ENCODE peak calls at places on chromosome 14, in five cellular contexts. One of them, this sample, is unnamed.
A peak's percentile ranks its signal among the peaks of the same experiment; 100 is the strongest.

GRCh38 chr14:80464531-80465149 is 253.3 kb upstream of the DIO2 start:
- DNase-seq in fibroblast of lung: no peak
- DNase-seq in lung: no peak
- DNase-seq in Caco-2: no peak
- DNase-seq in tibial artery: no peak
- DNase-seq in this sample: no peak

GRCh38 chr14:71529855-71530254 is 402.4 kb upstream of the RGS6 start:
- DNase-seq in fibroblast of lung: peak; percentile 82
- DNase-seq in lung: no peak
- DNase-seq in Caco-2: no peak
- DNase-seq in tibial artery: peak; percentile 77
- DNase-seq in this sample: peak; percentile 86

GRCh38 chr14:41303506-41303905 is 303.2 kb upstream of the LRFN5 start:
- DNase-seq in fibroblast of lung: no peak
- DNase-seq in lung: no peak
- DNase-seq in Caco-2: no peak
- DNase-seq in tibial artery: no peak
- DNase-seq in this sample: no peak

GRCh38 chr14:67766035-67766680 is 50.2 kb downstream of the ZFYVE26 start:
- DNase-seq in fibroblast of lung: no peak
- DNase-seq in lung: no peak
- DNase-seq in Caco-2: peak; percentile 14
- DNase-seq in tibial artery: peak; percentile 24
- DNase-seq in this sample: no peak

GRCh38 chr14:87334997-87335675 is 657.8 kb downstream of the GALC start:
- DNase-seq in fibroblast of lung: no peak
- DNase-seq in lung: no peak
- DNase-seq in Caco-2: no peak
- DNase-seq in tibial artery: no peak
- DNase-seq in this sample: no peak

GRCh38 chr14:91227183-91227628 is 17.3 kb downstream of the GPR68 start:
- DNase-seq in fibroblast of lung: peak; percentile 23
- DNase-seq in lung: no peak
- DNase-seq in Caco-2: no peak
- DNase-seq in tibial artery: no peak
- DNase-seq in this sample: no peak

GRCh38 chr14:58560208-58560607 is 77.6 kb upstream of the DACT1 start:
- DNase-seq in fibroblast of lung: peak; percentile 72
- DNase-seq in lung: no peak
- DNase-seq in Caco-2: no peak
- DNase-seq in tibial artery: no peak
- DNase-seq in this sample: no peak

GRCh38 chr14:71358209-71358931 is 451.1 kb downstream of the PCNX1 start:
- DNase-seq in fibroblast of lung: peak; percentile 54
- DNase-seq in lung: no peak
- DNase-seq in Caco-2: no peak
- DNase-seq in tibial artery: no peak
- DNase-seq in this sample: no peak

GRCh38 chr14:67536087-67536486 is 3.0 kb downstream of the PLEKHH1 start:
- DNase-seq in fibroblast of lung: no peak
- DNase-seq in lung: no peak
- DNase-seq in Caco-2: no peak
- DNase-seq in tibial artery: no peak
- DNase-seq in this sample: no peak

GRCh38 chr14:79161576-79161975 is 991.4 kb downstream of the NRXN3 start:
- DNase-seq in fibroblast of lung: peak; percentile 42
- DNase-seq in lung: no peak
- DNase-seq in Caco-2: peak; percentile 56
- DNase-seq in tibial artery: no peak
- DNase-seq in this sample: no peak

GRCh38 chr14:75254901-75255300 is 23.7 kb upstream of the FOS start:
- DNase-seq in fibroblast of lung: no peak
- DNase-seq in lung: no peak
- DNase-seq in Caco-2: no peak
- DNase-seq in tibial artery: no peak
- DNase-seq in this sample: no peak

GRCh38 chr14:104897286-104898194 is 27.1 kb upstream of the PLD4 start:
- DNase-seq in fibroblast of lung: no peak
- DNase-seq in lung: no peak
- DNase-seq in Caco-2: no peak
- DNase-seq in tibial artery: no peak
- DNase-seq in this sample: peak; percentile 61

GRCh38 chr14:31968107-31968810 is 108.8 kb upstream of the ARHGAP5 start:
- DNase-seq in fibroblast of lung: peak; percentile 79
- DNase-seq in lung: no peak
- DNase-seq in Caco-2: no peak
- DNase-seq in tibial artery: no peak
- DNase-seq in this sample: no peak

GRCh38 chr14:92952497-92953298 is 29.7 kb downstream of the CHGA start:
- DNase-seq in fibroblast of lung: no peak
- DNase-seq in lung: no peak
- DNase-seq in Caco-2: no peak
- DNase-seq in tibial artery: peak; percentile 49
- DNase-seq in this sample: peak; percentile 70

GRCh38 chr14:87810711-87811110 is 182.3 kb downstream of the GALC start:
- DNase-seq in fibroblast of lung: no peak
- DNase-seq in lung: no peak
- DNase-seq in Caco-2: peak; percentile 43
- DNase-seq in tibial artery: no peak
- DNase-seq in this sample: no peak

GRCh38 chr14:61426048-61426447 is 104.7 kb downstream of the PRKCH start:
- DNase-seq in fibroblast of lung: no peak
- DNase-seq in lung: no peak
- DNase-seq in Caco-2: no peak
- DNase-seq in tibial artery: no peak
- DNase-seq in this sample: no peak

GRCh38 chr14:34222867-34223266 is 239.2 kb downstream of the SPTSSA start:
- DNase-seq in fibroblast of lung: no peak
- DNase-seq in lung: no peak
- DNase-seq in Caco-2: peak; percentile 27
- DNase-seq in tibial artery: no peak
- DNase-seq in this sample: no peak

GRCh38 chr14:94158239-94158888 is 15.8 kb upstream of the PPP4R4 start:
- DNase-seq in fibroblast of lung: no peak
- DNase-seq in lung: no peak
- DNase-seq in Caco-2: no peak
- DNase-seq in tibial artery: no peak
- DNase-seq in this sample: no peak

GRCh38 chr14:76776306-76777251 is 15.3 kb downstream of the VASH1 start:
- DNase-seq in fibroblast of lung: no peak
- DNase-seq in lung: no peak
- DNase-seq in Caco-2: peak; percentile 34
- DNase-seq in tibial artery: no peak
- DNase-seq in this sample: no peak

GRCh38 chr14:77339407-77339806 is 18.6 kb downstream of the GSTZ1 start:
- DNase-seq in fibroblast of lung: peak; percentile 14
- DNase-seq in lung: no peak
- DNase-seq in Caco-2: no peak
- DNase-seq in tibial artery: no peak
- DNase-seq in this sample: no peak

GRCh38 chr14:75132374-75133086 is 5.7 kb upstream of the NEK9 start:
- DNase-seq in fibroblast of lung: peak; percentile 49
- DNase-seq in lung: peak; percentile 42
- DNase-seq in Caco-2: peak; percentile 80
- DNase-seq in tibial artery: peak; percentile 38
- DNase-seq in this sample: no peak

GRCh38 chr14:77044776-77045569 is 16.5 kb upstream of the IRF2BPL start:
- DNase-seq in fibroblast of lung: no peak
- DNase-seq in lung: peak; percentile 59
- DNase-seq in Caco-2: peak; percentile 67
- DNase-seq in tibial artery: peak; percentile 68
- DNase-seq in this sample: no peak

GRCh38 chr14:67526676-67527459 is 6.2 kb upstream of the PLEKHH1 start:
- DNase-seq in fibroblast of lung: peak; percentile 40
- DNase-seq in lung: peak; percentile 55
- DNase-seq in Caco-2: peak; percentile 72
- DNase-seq in tibial artery: no peak
- DNase-seq in this sample: no peak

GRCh38 chr14:81265641-81266169 is 44.9 kb upstream of the GTF2A1 start:
- DNase-seq in fibroblast of lung: no peak
- DNase-seq in lung: no peak
- DNase-seq in Caco-2: no peak
- DNase-seq in tibial artery: no peak
- DNase-seq in this sample: no peak

GRCh38 chr14:63840981-63841380 is 11.8 kb upstream of the SYNE2 start:
- DNase-seq in fibroblast of lung: no peak
- DNase-seq in lung: no peak
- DNase-seq in Caco-2: peak; percentile 16
- DNase-seq in tibial artery: no peak
- DNase-seq in this sample: no peak

GRCh38 chr14:105019861-105020814 is 745 bp downstream of the CDCA4 start:
- DNase-seq in fibroblast of lung: peak; percentile 42
- DNase-seq in lung: no peak
- DNase-seq in Caco-2: peak; percentile 63
- DNase-seq in tibial artery: no peak
- DNase-seq in this sample: peak; percentile 69

GRCh38 chr14:22572562-22573058 is 16.4 kb downstream of the DAD1 start:
- DNase-seq in fibroblast of lung: no peak
- DNase-seq in lung: no peak
- DNase-seq in Caco-2: peak; percentile 53
- DNase-seq in tibial artery: no peak
- DNase-seq in this sample: no peak

GRCh38 chr14:105085766-105086165 is 20.5 kb upstream of the GPR132 start:
- DNase-seq in fibroblast of lung: no peak
- DNase-seq in lung: no peak
- DNase-seq in Caco-2: no peak
- DNase-seq in tibial artery: no peak
- DNase-seq in this sample: peak; percentile 60

GRCh38 chr14:53365516-53366130 is 212.5 kb upstream of the DDHD1 start:
- DNase-seq in fibroblast of lung: peak; percentile 60
- DNase-seq in lung: no peak
- DNase-seq in Caco-2: no peak
- DNase-seq in tibial artery: no peak
- DNase-seq in this sample: no peak

DNA sequence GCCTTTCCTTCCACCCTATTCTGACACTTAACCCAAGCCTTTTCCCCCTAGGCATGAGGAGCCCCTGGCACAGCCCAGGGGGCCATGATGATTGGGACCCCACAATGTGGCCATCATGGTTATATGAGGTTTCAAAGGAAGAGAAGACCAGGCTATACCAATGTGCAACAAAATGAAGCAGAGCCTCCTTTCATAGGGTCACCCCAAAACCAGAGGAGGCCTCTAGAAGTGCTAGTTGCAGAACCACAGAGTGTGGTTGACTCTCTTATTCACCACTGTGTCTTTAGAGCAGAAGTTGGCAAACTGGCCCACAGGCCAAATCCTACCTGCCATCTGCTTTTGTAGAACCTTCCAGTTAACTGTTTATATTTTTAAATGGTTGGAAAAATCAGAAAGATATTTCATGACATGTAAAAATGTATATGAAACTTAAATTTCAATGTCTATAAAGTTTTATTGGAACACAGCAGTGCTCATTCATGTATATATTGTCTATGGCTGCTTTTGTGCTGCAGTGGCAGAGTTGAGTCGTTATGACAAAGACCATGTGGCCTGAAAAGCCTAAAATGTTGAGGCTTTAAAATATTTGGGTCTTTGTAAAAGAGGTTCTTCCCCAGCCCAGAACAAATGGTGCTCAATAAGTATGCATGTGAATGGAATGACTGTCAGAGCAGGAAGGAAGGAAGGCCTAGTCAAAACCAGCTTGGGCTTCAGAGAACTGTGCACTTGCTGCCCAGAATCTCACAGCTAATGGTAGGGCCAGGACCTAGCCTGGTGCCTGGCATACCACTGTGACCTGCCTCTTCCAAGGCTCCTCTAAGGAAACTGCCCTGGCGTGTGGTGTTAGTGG is 49.2 kb downstream of the SUSD6 start:
- DNase-seq in fibroblast of lung: no peak
- DNase-seq in lung: no peak
- DNase-seq in Caco-2: no peak
- DNase-seq in tibial artery: no peak
- DNase-seq in this sample: no peak
- H3K4me1 ChIP-seq in fibroblast of lung: peaks cover 2% of the 10 kb centered on the region
- H3K4me1 ChIP-seq in lung: peaks cover 37% of the 10 kb centered on the region
- H3K4me1 ChIP-seq in Caco-2: peaks cover 72% of the 10 kb centered on the region
- H3K4me1 ChIP-seq in tibial artery: peaks cover 49% of the 10 kb centered on the region
- H3K4me1 ChIP-seq in this sample: peaks cover 67% of the 10 kb centered on the region

GRCh38 chr14:35607380-35607779 is 73.4 kb downstream of the INSM2 start:
- DNase-seq in fibroblast of lung: no peak
- DNase-seq in lung: no peak
- DNase-seq in Caco-2: no peak
- DNase-seq in tibial artery: no peak
- DNase-seq in this sample: no peak
- H3K36me3 ChIP-seq in fibroblast of lung: no peaks in the 10 kb centered on the region
- H3K36me3 ChIP-seq in lung: peaks cover 7% of the 10 kb centered on the region
- H3K36me3 ChIP-seq in Caco-2: no peaks in the 10 kb centered on the region
- H3K36me3 ChIP-seq in tibial artery: peaks cover 27% of the 10 kb centered on the region
- H3K36me3 ChIP-seq in this sample: peaks cover 43% of the 10 kb centered on the region

DNA sequence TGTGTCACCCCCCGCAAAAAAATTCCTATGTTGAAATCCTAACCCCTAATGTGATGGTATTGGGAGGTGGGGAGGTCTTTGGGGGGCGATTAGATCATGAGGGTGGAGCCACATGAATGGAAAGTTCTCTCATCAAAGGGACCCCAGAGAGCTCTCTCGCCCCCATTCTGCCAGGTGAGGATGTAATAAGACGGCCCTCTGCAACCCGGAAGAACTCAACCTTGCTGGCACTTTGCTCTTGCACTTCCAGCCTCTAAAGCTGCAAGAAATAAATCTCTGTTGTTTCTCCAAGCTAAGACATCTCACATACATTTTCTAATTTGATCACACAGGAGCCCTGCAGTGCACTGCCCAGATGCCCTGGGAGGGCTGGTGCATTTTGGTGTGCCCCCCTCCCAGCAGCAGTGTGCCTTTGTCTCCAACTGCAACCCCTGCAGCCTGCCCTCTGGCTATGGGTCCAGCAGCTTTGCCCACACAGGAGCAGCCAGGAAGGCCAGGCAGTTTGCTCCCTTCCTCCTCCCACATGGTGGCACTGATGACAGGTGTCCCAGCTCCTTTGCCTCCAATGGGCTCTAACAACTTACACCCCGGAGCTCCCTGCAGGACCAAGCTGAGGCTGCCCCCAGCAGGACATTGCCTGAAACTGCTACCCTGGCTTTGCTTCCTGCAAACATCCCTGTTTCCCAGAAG is 59.3 kb downstream of the C14orf132 start:
- DNase-seq in fibroblast of lung: peak; percentile 53
- DNase-seq in lung: peak; percentile 51
- DNase-seq in Caco-2: peak; percentile 74
- DNase-seq in tibial artery: peak; percentile 35
- DNase-seq in this sample: peak; percentile 66
- TF ChIP-seq CTCF in fibroblast of lung: peak; percentile 95
- TF ChIP-seq CTCF in lung: no peak
- TF ChIP-seq CTCF in Caco-2: peak; percentile 81
- TF ChIP-seq CTCF in tibial artery: peak; percentile 60
- TF ChIP-seq CTCF in this sample: peak; percentile 48

GRCh38 chr14:99527427-99528076 is 46.3 kb downstream of the CCNK start:
- DNase-seq in fibroblast of lung: no peak
- DNase-seq in lung: no peak
- DNase-seq in Caco-2: no peak
- DNase-seq in tibial artery: no peak
- DNase-seq in this sample: no peak
- H3K4me1 ChIP-seq in fibroblast of lung: peaks cover 6% of the 10 kb centered on the region
- H3K4me1 ChIP-seq in lung: peaks cover 14% of the 10 kb centered on the region
- H3K4me1 ChIP-seq in Caco-2: peaks cover 27% of the 10 kb centered on the region
- H3K4me1 ChIP-seq in tibial artery: no peaks in the 10 kb centered on the region
- H3K4me1 ChIP-seq in this sample: no peaks in the 10 kb centered on the region

This sample was measured in ascending aorta.